ENCODE peak calls at places on chromosomes 7 and 10, in five cellular contexts. U is HCT116, A is GM12878, L is SK-N-SH, O is K562. I is an unnamed sample.

GRCh38 chr7:44403176-44403759 is 77.9 kb upstream of the CAMK2B start:
- DNase-seq in U (no peak), A (no peak), L (no peak), O (no peak), I (no peak)

GRCh38 chr10:78895469-78895868 is 173.3 kb upstream of the ZMIZ1 start:
- DNase-seq in U (no peak), A (no peak), L (no peak), O (no peak), I (no peak)

GRCh38 chr7:35571596-35572240 is 123.2 kb downstream of the HERPUD2 start:
- DNase-seq in U (no peak), A (no peak), L (no peak), O (no peak), I (no peak)

GRCh38 chr7:70093496-70093895 is 495.2 kb downstream of the AUTS2 start:
- DNase-seq in U (no peak), A (no peak), L (no peak), O (no peak), I (no peak)

GRCh38 chr10:61263561-61263960 is 189.6 kb downstream of the TMEM26 start:
- DNase-seq in U (no peak), A (no peak), L (no peak), O (no peak), I (no peak)

GRCh38 chr7:116920359-116920758 is 32.9 kb upstream of the ST7 start:
- DNase-seq in U (no peak), A (no peak), L (no peak), O (no peak), I (no peak)

GRCh38 chr10:26448292-26448691 is 10.2 kb downstream of the APBB1IP start:
- DNase-seq in U (no peak), A (no peak), L (no peak), O (no peak), I (no peak)

GRCh38 chr7:27157717-27158431 is 1.4 kb upstream of the HOXA7 start:
- DNase-seq in U (no peak), A (no peak), L (no peak), O (no peak), I (no peak)

GRCh38 chr7:106781007-106781406 is 84.1 kb upstream of the PIK3CG start:
- DNase-seq in U (no peak), A (no peak), L (no peak), O (no peak), I (no peak)

GRCh38 chr7:24406053-24406561 is 122.1 kb downstream of the NPY start:
- DNase-seq in U (no peak), A (no peak), L (no peak), O (no peak), I (no peak)

GRCh38 chr10:83373659-83374058 is 765.6 kb upstream of the GHITM start:
- DNase-seq in U (no peak), A (no peak), L (peak; percentile 20), O (peak; percentile 9), I (peak; percentile 13)

GRCh38 chr10:83371696-83372490 is 767.4 kb upstream of the GHITM start:
- DNase-seq in U (no peak), A (no peak), L (no peak), O (no peak), I (peak; percentile 38)

GRCh38 chr10:83374741-83375140 is 764.6 kb upstream of the GHITM start:
- DNase-seq in U (no peak), A (no peak), L (no peak), O (no peak), I (no peak)

GRCh38 chr10:83372646-83373045 is 766.7 kb upstream of the GHITM start:
- DNase-seq in U (no peak), A (no peak), L (no peak), O (no peak), I (no peak)

GRCh38 chr10:83375274-83375673 is 764.0 kb upstream of the GHITM start:
- DNase-seq in U (no peak), A (no peak), L (no peak), O (no peak), I (no peak)
- TF ChIP-seq YY1 in U (no peak), A (no peak), L (no peak), O (no peak), I (no peak)

GRCh38 chr7:55067748-55068147 is 48.9 kb downstream of the EGFR start:
- DNase-seq in U (no peak), A (no peak), L (no peak), O (no peak), I (no peak)
- H3K4me1 ChIP-seq in U (peaks cover 33% of the 10 kb centered on the region), A (peaks cover 6% of the 10 kb centered on the region), L (peaks cover 15% of the 10 kb centered on the region), O (no peaks in the 10 kb centered on the region), I (peaks cover 7% of the 10 kb centered on the region)

DNA sequence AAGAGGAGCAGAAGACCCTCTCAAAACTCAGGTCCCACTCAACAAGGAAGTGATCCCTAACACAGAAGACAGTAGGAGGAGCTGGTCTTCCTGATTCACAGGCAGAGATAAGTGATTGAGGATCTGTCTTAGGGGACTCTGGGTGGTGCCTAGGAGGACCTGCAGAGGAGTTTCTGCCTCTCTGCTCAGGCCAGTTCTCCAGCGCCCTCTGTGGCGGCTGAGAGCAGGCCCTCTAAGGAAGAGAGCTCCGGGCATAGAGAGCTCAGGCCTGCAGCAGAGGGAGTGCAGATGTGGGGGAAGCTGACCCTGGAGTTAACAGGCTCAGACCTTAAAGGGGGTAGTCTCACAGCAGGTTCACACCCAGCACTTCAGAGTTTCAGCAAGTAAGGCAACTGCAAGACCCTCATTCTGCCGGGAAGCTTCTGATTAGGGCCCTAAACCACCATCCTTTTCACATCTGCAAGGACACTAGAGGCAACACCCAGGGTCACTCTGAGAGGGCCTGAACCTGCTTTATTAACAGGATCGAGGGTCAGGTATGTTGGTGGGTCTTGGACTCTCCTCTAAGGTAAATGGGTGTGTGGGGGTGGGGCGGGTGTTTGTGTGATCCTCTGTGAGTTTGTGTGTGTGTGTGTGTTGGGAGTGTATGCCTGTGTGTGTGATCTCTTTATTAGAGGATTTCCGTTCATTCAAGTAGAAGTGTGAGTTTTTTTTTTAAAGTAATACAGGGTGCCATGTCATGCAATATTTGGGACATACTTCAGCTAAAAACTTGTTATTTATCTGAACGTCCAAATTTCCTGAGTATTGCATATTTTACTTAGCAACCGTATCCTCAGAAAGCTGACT is 57.6 kb upstream of the TARP start:
- DNase-seq in U (no peak), A (no peak), L (no peak), O (peak; percentile 83), I (peak; percentile 51)
- TF ChIP-seq YY1 in U (no peak), A (no peak), L (no peak), O (no peak), I (no peak)

DNA sequence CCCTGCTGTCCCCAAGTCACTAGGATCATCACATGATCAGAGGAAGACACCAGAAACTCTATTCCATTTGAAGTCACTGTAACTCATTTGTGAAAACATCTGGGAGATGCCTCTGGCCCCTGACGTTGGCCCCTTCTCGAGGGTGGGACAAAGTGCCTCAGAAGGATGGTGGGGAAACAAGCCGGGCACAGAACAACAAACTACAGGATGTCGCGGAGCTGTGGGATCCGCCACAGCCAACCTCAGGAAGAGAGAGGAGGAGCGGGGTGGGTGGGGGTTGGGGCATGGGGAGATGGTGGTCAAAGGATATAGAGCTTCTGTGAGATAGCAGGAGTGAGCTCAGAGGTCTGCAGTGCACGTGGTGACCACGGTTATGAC is 265.6 kb upstream of the TCERG1L start:
- DNase-seq in U (no peak), A (no peak), L (no peak), O (no peak), I (no peak)
- H3K4me1 ChIP-seq in U (no peaks in the 10 kb centered on the region), A (no peaks in the 10 kb centered on the region), L (no peaks in the 10 kb centered on the region), O (no peaks in the 10 kb centered on the region), I (peaks cover 9% of the 10 kb centered on the region)

DNA sequence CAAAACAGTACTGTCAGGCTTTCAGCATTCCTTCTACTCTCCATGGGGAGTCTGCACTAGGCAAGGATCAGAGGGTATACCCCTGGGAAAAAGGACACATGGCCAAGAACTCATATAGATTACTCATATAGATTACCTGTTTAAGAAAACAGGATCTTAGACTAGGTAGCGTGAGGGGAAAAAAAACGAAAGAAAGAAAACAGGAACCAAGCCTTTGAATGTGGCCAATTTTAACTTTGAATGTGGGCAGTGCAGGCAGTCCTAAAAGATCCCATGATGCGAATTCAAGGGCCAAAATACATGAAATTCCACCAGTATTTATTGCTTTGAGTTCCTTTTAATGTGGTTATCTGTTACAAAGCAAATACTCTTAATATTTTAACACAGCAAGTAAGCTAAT is 108.6 kb upstream of the TAC1 start:
- DNase-seq in U (no peak), A (peak; percentile 30), L (no peak), O (no peak), I (no peak)
- TF ChIP-seq YY1 in U (no peak), A (no peak), L (no peak), O (no peak), I (no peak)

GRCh38 chr10:77592510-77592909 is 45.1 kb downstream of the KCNMA1 start:
- DNase-seq in U (no peak), A (no peak), L (no peak), O (no peak), I (no peak)
- H3K4me1 ChIP-seq in U (no peaks in the 10 kb centered on the region), A (no peaks in the 10 kb centered on the region), L (peaks cover 8% of the 10 kb centered on the region), O (no peaks in the 10 kb centered on the region), I (no peaks in the 10 kb centered on the region)

GRCh38 chr10:103021897-103022286 is 103.8 kb downstream of the CNNM2 start:
- DNase-seq in U (no peak), A (no peak), L (no peak), O (peak; percentile 13), I (no peak)
- TF ChIP-seq YY1 in U (no peak), A (no peak), L (no peak), O (no peak), I (no peak)

GRCh38 chr10:44960482-44961230 is 1.1 kb downstream of the RASSF4 start:
- DNase-seq in U (no peak), A (no peak), L (no peak), O (no peak), I (no peak)

GRCh38 chr10:44961931-44962750 is 2.5 kb downstream of the RASSF4 start:
- DNase-seq in U (no peak), A (no peak), L (no peak), O (no peak), I (no peak)

GRCh38 chr10:44959243-44960097 is at the start of gene RASSF4:
- DNase-seq in U (peak; percentile 52), A (no peak), L (peak; percentile 99), O (peak; percentile 91), I (peak; percentile 68)

GRCh38 chr10:44960098-44960480 is 487 bp downstream of the RASSF4 start:
- DNase-seq in U (no peak), A (no peak), L (no peak), O (no peak), I (no peak)

DNA sequence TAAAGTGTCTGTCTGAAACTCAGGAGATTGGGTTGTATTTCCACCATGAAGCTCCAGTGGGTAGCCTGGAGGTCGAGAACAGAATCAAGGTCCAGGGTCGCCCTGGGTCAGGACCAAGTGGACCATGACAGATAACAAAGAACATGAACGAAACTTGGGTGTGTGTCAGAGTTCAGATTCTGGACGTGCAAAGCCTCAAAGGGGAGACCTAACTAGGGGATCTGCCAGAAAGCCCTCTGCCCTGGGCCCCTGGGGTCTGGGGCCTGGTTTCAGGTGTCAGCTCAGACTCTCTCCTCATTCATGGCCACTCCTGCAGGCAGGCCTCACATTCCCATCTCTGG is 1.6 kb downstream of the RASSF4 start:
- DNase-seq in U (no peak), A (no peak), L (no peak), O (no peak), I (no peak)
- H3K4me1 ChIP-seq in U (peaks cover 3% of the 10 kb centered on the region), A (peaks cover 61% of the 10 kb centered on the region), L (peaks cover 34% of the 10 kb centered on the region), O (peaks cover 16% of the 10 kb centered on the region), I (peaks cover 7% of the 10 kb centered on the region)

DNA sequence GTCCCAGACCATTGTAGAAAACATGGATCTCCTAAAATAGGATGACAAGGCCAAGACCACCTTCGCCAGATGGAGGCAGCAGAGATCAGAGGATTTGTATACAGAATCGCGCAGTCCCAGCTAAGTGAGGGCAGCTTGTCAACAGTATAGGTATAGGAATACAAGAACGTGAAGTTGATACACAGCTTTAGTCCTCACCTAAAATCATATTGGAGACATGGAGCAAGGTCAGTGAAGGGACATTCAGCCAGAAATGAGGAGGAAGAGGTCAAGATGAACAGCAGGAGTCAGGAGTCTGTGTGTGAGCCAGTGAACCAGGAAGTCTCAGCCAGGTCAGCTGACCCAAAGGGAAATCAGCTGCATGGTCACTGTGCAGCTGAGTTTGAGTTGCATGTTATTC is 263.4 kb upstream of the PRKCQ start:
- DNase-seq in U (no peak), A (peak; percentile 1), L (no peak), O (peak; percentile 54), I (no peak)
- TF ChIP-seq YY1 in U (no peak), A (no peak), L (no peak), O (no peak), I (no peak)